ENCODE peak calls at places on chromosomes 11 and 22, in four cellular contexts. One of them, this sample, is unnamed.

GRCh38 chr11:11237433-11237832 is 115.6 kb downstream of the CSNK2A3 start:
- ATAC-seq in pancreas: no peak
- ATAC-seq in heart right ventricle: no peak
- ATAC-seq in sciatic nerve: no peak
- ATAC-seq in this sample: no peak

GRCh38 chr22:44133901-44134511 is 46.7 kb upstream of the PARVG start:
- ATAC-seq in sciatic nerve: peak; percentile 89
- ATAC-seq in heart right ventricle: peak; percentile 69
- ATAC-seq in pancreas: no peak
- ATAC-seq in this sample: no peak

GRCh38 chr11:120238968-120239620 is 846 bp upstream of the POU2F3 start:
- ATAC-seq in sciatic nerve: no peak
- ATAC-seq in heart right ventricle: no peak
- ATAC-seq in pancreas: no peak
- ATAC-seq in this sample: no peak

GRCh38 chr11:115462757-115463156 is 41.5 kb downstream of the CADM1 start:
- ATAC-seq in pancreas: peak; percentile 23
- ATAC-seq in sciatic nerve: no peak
- ATAC-seq in heart right ventricle: no peak
- ATAC-seq in this sample: no peak

GRCh38 chr22:35663371-35663770 is 15.1 kb downstream of the APOL6 start:
- ATAC-seq in sciatic nerve: peak; percentile 74
- ATAC-seq in pancreas: no peak
- ATAC-seq in heart right ventricle: no peak
- ATAC-seq in this sample: no peak

GRCh38 chr11:17298302-17298701 is 21.8 kb downstream of the NUCB2 start:
- ATAC-seq in heart right ventricle: no peak
- ATAC-seq in pancreas: no peak
- ATAC-seq in sciatic nerve: no peak
- ATAC-seq in this sample: no peak

GRCh38 chr11:115623021-115623451 is 118.8 kb upstream of the CADM1 start:
- ATAC-seq in heart right ventricle: peak; percentile 97
- ATAC-seq in sciatic nerve: peak; percentile 97
- ATAC-seq in pancreas: peak; percentile 77
- ATAC-seq in this sample: peak; percentile 74

GRCh38 chr11:43708776-43709175 is 28.2 kb downstream of the HSD17B12 start:
- ATAC-seq in heart right ventricle: no peak
- ATAC-seq in sciatic nerve: no peak
- ATAC-seq in pancreas: no peak
- ATAC-seq in this sample: no peak

GRCh38 chr22:40511604-40512003 is 124.9 kb downstream of the MRTFA start:
- ATAC-seq in pancreas: peak; percentile 70
- ATAC-seq in sciatic nerve: peak; percentile 24
- ATAC-seq in heart right ventricle: no peak
- ATAC-seq in this sample: peak; percentile 23

GRCh38 chr11:93861808-93862207 is 11.4 kb upstream of the VSTM5 start:
- ATAC-seq in heart right ventricle: peak; percentile 78
- ATAC-seq in sciatic nerve: no peak
- ATAC-seq in pancreas: no peak
- ATAC-seq in this sample: no peak

GRCh38 chr11:45048313-45048841 is 97.7 kb upstream of the TP53I11 start:
- ATAC-seq in sciatic nerve: no peak
- ATAC-seq in heart right ventricle: peak; percentile 46
- ATAC-seq in pancreas: no peak
- ATAC-seq in this sample: no peak

GRCh38 chr22:47798229-47798628 is 1035.8 kb downstream of the TBC1D22A start:
- ATAC-seq in heart right ventricle: no peak
- ATAC-seq in sciatic nerve: no peak
- ATAC-seq in pancreas: no peak
- ATAC-seq in this sample: no peak

GRCh38 chr11:64292458-64293254 is 1.6 kb downstream of the KCNK4 start:
- ATAC-seq in sciatic nerve: no peak
- ATAC-seq in pancreas: no peak
- ATAC-seq in heart right ventricle: no peak
- ATAC-seq in this sample: no peak

GRCh38 chr11:121864660-121865059 is 251.4 kb downstream of the BLID start:
- ATAC-seq in sciatic nerve: peak; percentile 68
- ATAC-seq in heart right ventricle: no peak
- ATAC-seq in pancreas: no peak
- ATAC-seq in this sample: no peak

GRCh38 chr22:24099661-24100060 is 81.6 kb upstream of the SUSD2 start:
- ATAC-seq in sciatic nerve: no peak
- ATAC-seq in pancreas: no peak
- ATAC-seq in heart right ventricle: peak; percentile 44
- ATAC-seq in this sample: no peak

GRCh38 chr11:122046846-122047245 is 69.2 kb downstream of the BLID start:
- ATAC-seq in sciatic nerve: no peak
- ATAC-seq in pancreas: no peak
- ATAC-seq in heart right ventricle: no peak
- ATAC-seq in this sample: peak; percentile 39

GRCh38 chr11:17827006-17827405 is 92.4 kb downstream of the KCNC1 start:
- ATAC-seq in heart right ventricle: no peak
- ATAC-seq in pancreas: peak; percentile 28
- ATAC-seq in sciatic nerve: no peak
- ATAC-seq in this sample: peak; percentile 45

GRCh38 chr11:130999086-130999485 is 82.8 kb upstream of the SNX19 start:
- ATAC-seq in sciatic nerve: no peak
- ATAC-seq in pancreas: no peak
- ATAC-seq in heart right ventricle: no peak
- ATAC-seq in this sample: no peak

GRCh38 chr11:75035911-75036536 is 47.3 kb downstream of the NEU3 start:
- ATAC-seq in heart right ventricle: no peak
- ATAC-seq in sciatic nerve: no peak
- ATAC-seq in pancreas: no peak
- ATAC-seq in this sample: no peak

GRCh38 chr11:119374632-119375394 is 6.7 kb downstream of the USP2 start:
- ATAC-seq in pancreas: no peak
- ATAC-seq in sciatic nerve: peak; percentile 15
- ATAC-seq in heart right ventricle: peak; percentile 29
- ATAC-seq in this sample: peak; percentile 65

GRCh38 chr11:106961518-106961917 is 56.8 kb downstream of the GUCY1A2 start:
- ATAC-seq in heart right ventricle: peak; percentile 27
- ATAC-seq in pancreas: no peak
- ATAC-seq in sciatic nerve: no peak
- ATAC-seq in this sample: peak; percentile 86

GRCh38 chr11:115869780-115870431 is 365.7 kb upstream of the CADM1 start:
- ATAC-seq in sciatic nerve: no peak
- ATAC-seq in heart right ventricle: peak; percentile 34
- ATAC-seq in pancreas: peak; percentile 54
- ATAC-seq in this sample: no peak

GRCh38 chr22:49894321-49895072 is 23.7 kb downstream of the ALG12 start:
- ATAC-seq in heart right ventricle: no peak
- ATAC-seq in pancreas: no peak
- ATAC-seq in sciatic nerve: no peak
- ATAC-seq in this sample: peak; percentile 30

GRCh38 chr11:59755701-59756495 is 722 bp downstream of the STX3 start:
- ATAC-seq in heart right ventricle: peak; percentile 84
- ATAC-seq in sciatic nerve: peak; percentile 83
- ATAC-seq in pancreas: peak; percentile 89
- ATAC-seq in this sample: peak; percentile 57

GRCh38 chr11:20056109-20057054 is 103.9 kb downstream of the DBX1 start:
- ATAC-seq in pancreas: peak; percentile 50
- ATAC-seq in heart right ventricle: no peak
- ATAC-seq in sciatic nerve: peak; percentile 86
- ATAC-seq in this sample: peak; percentile 11

GRCh38 chr22:41620646-41621098 is at the start of gene DESI1:
- ATAC-seq in heart right ventricle: peak; percentile 24
- ATAC-seq in sciatic nerve: no peak
- ATAC-seq in pancreas: peak; percentile 40
- ATAC-seq in this sample: peak; percentile 56

GRCh38 chr22:42673898-42674390 is 24.8 kb upstream of the CYB5R3 start:
- ATAC-seq in sciatic nerve: peak; percentile 11
- ATAC-seq in heart right ventricle: peak; percentile 47
- ATAC-seq in pancreas: peak; percentile 44
- ATAC-seq in this sample: no peak

GRCh38 chr22:37139762-37140161 is 10.0 kb downstream of the IL2RB start:
- ATAC-seq in pancreas: no peak
- ATAC-seq in sciatic nerve: no peak
- ATAC-seq in heart right ventricle: no peak
- ATAC-seq in this sample: no peak

GRCh38 chr11:119684361-119685072 is 44.5 kb downstream of the NECTIN1 start:
- ATAC-seq in heart right ventricle: no peak
- ATAC-seq in pancreas: peak; percentile 64
- ATAC-seq in sciatic nerve: peak; percentile 6
- ATAC-seq in this sample: peak; percentile 86

GRCh38 chr11:111775024-111775710 is 9.0 kb upstream of the PPP2R1B start:
- ATAC-seq in sciatic nerve: peak; percentile 78
- ATAC-seq in pancreas: peak; percentile 55
- ATAC-seq in heart right ventricle: peak; percentile 78
- ATAC-seq in this sample: no peak

GRCh38 chr11:76443254-76443935 is 1.4 kb upstream of the EMSY start:
- ATAC-seq in heart right ventricle: no peak
- ATAC-seq in pancreas: no peak
- ATAC-seq in sciatic nerve: no peak
- ATAC-seq in this sample: no peak

GRCh38 chr22:46418827-46419226 is 83.3 kb downstream of the TRMU start:
- ATAC-seq in sciatic nerve: no peak
- ATAC-seq in heart right ventricle: peak; percentile 66
- ATAC-seq in pancreas: no peak
- ATAC-seq in this sample: no peak

GRCh38 chr11:20639688-20640087 is 29.7 kb upstream of the NELL1 start:
- ATAC-seq in heart right ventricle: no peak
- ATAC-seq in sciatic nerve: no peak
- ATAC-seq in pancreas: no peak
- ATAC-seq in this sample: no peak

GRCh38 chr22:41775338-41775737 is 25.1 kb upstream of the CCDC134 start:
- ATAC-seq in sciatic nerve: no peak
- ATAC-seq in heart right ventricle: no peak
- ATAC-seq in pancreas: no peak
- ATAC-seq in this sample: no peak

GRCh38 chr11:117998201-117998579 is 12.0 kb downstream of the IL10RA start:
- ATAC-seq in sciatic nerve: no peak
- ATAC-seq in heart right ventricle: no peak
- ATAC-seq in pancreas: no peak
- ATAC-seq in this sample: no peak

GRCh38 chr11:111366560-111367410 is 12.3 kb downstream of the POU2AF1 start:
- ATAC-seq in pancreas: no peak
- ATAC-seq in heart right ventricle: no peak
- ATAC-seq in sciatic nerve: no peak
- ATAC-seq in this sample: no peak

GRCh38 chr22:21032037-21032842 is at the start of gene SLC7A4:
- ATAC-seq in heart right ventricle: peak; percentile 41
- ATAC-seq in sciatic nerve: peak; percentile 64
- ATAC-seq in pancreas: peak; percentile 59
- ATAC-seq in this sample: no peak

GRCh38 chr11:57303990-57304579 is 20.7 kb downstream of the TNKS1BP1 start:
- ATAC-seq in pancreas: peak; percentile 34
- ATAC-seq in heart right ventricle: no peak
- ATAC-seq in sciatic nerve: peak; percentile 47
- ATAC-seq in this sample: peak; percentile 12

GRCh38 chr22:49791682-49792081 is 36.0 kb downstream of the BRD1 start:
- ATAC-seq in heart right ventricle: no peak
- ATAC-seq in pancreas: no peak
- ATAC-seq in sciatic nerve: no peak
- ATAC-seq in this sample: no peak

This sample was measured in SK-N-SH treated with all-trans-retinoic acid at 6 μM for 48 hours.